ENCODE peak calls at places on chromosome 11, in ten cellular contexts. K is HEK293T; P is AG10803; X is iPS-NIHi11; L is activated CD4-positive, alpha-beta T cell treated with anti-CD3 and anti-CD28 coated beads, Interleukin-2, amount 50 U/mL, for 48 hours; A is activated naive CD4-positive, alpha-beta T cell; E is neural progenitor cell; I is stimulated activated CD4-positive, alpha-beta T cell treated with anti-CD3 and anti-CD28 coated beads, Interleukin-4, amount 100 ng/mL, for 24 hours; Z is epithelial cell of esophagus; D is CD8-positive, alpha-beta T cell. J is an unnamed sample.

GRCh38 chr11:43130616-43131015 is 181.2 kb upstream of the API5 start:
- DNase-seq in L (no peak), E (peak), P (no peak), Z (no peak), A (no peak), I (no peak), X (peak), D (no peak), K (no peak), J (peak)

GRCh38 chr11:68976563-68976962 is 4.2 kb downstream of the MRGPRD start:
- DNase-seq in P (peak), E (no peak), D (no peak), Z (no peak), X (no peak), K (no peak), A (no peak), L (no peak), I (no peak), J (no peak)

GRCh38 chr11:46075168-46075567 is 46.1 kb downstream of the PHF21A start:
- DNase-seq in D (no peak), P (peak), K (no peak), E (no peak), Z (peak), X (no peak), L (no peak), A (no peak), I (no peak), J (peak)

GRCh38 chr11:130124096-130124495 is 35.5 kb upstream of the ST14 start:
- DNase-seq in E (no peak), Z (peak), L (no peak), P (peak), X (no peak), A (no peak), D (no peak), K (no peak), I (no peak), J (no peak)

GRCh38 chr11:79514695-79515094 is 73.9 kb upstream of the TENM4 start:
- DNase-seq in A (no peak), K (no peak), Z (no peak), D (no peak), I (no peak), X (no peak), P (no peak), E (no peak), L (no peak), J (no peak)

GRCh38 chr11:117907276-117908110 is 21.7 kb downstream of the TMPRSS13 start:
- DNase-seq in D (no peak), A (peak), E (peak), L (peak), X (peak), I (peak), K (peak), P (peak), Z (peak), J (peak)

GRCh38 chr11:87736928-87737327 is 438.3 kb downstream of the RAB38 start:
- DNase-seq in E (no peak), P (no peak), K (no peak), L (no peak), Z (no peak), A (no peak), X (no peak), I (no peak), D (no peak), J (no peak)

GRCh38 chr11:107696140-107696539 is 15.7 kb downstream of the SLN start:
- DNase-seq in L (no peak), E (no peak), X (no peak), I (no peak), P (peak), D (no peak), Z (peak), A (no peak), K (no peak), J (no peak)

GRCh38 chr11:69649576-69649900 is 8.6 kb downstream of the CCND1 start:
- DNase-seq in L (no peak), X (no peak), P (no peak), Z (no peak), K (no peak), I (no peak), E (no peak), A (no peak), D (no peak), J (no peak)

GRCh38 chr11:68432874-68433273 is 27.7 kb upstream of the PPP6R3 start:
- DNase-seq in Z (no peak), E (no peak), L (no peak), A (no peak), D (no peak), P (no peak), I (no peak), X (no peak), K (no peak), J (no peak)

GRCh38 chr11:122189259-122189658 is 73.2 kb upstream of the BLID start:
- DNase-seq in Z (peak), L (no peak), X (no peak), D (no peak), E (no peak), K (no peak), I (no peak), A (no peak), P (peak), J (no peak)

GRCh38 chr11:72758304-72758689 is 6.1 kb upstream of the ARAP1 start:
- DNase-seq in K (no peak), P (no peak), L (no peak), Z (peak), I (no peak), X (no peak), A (no peak), D (no peak), E (no peak), J (no peak)

GRCh38 chr11:1041936-1042608 is 5.6 kb upstream of the MUC6 start:
- DNase-seq in L (no peak), D (no peak), I (no peak), K (no peak), P (no peak), E (no peak), A (no peak), Z (no peak), X (no peak), J (no peak)

GRCh38 chr11:79956061-79956460 is 515.2 kb upstream of the TENM4 start:
- DNase-seq in X (no peak), P (no peak), E (no peak), K (no peak), D (no peak), Z (no peak), I (no peak), L (no peak), A (no peak), J (no peak)

GRCh38 chr11:106076421-106076922 is 675 bp downstream of the KBTBD3 start:
- DNase-seq in K (peak), Z (peak), I (no peak), P (no peak), E (peak), D (no peak), L (peak), X (peak), A (no peak), J (no peak)

GRCh38 chr11:33709471-33709870 is 8.8 kb upstream of the C11orf91 start:
- DNase-seq in K (no peak), A (no peak), L (no peak), X (no peak), P (no peak), I (no peak), D (no peak), Z (no peak), E (no peak), J (no peak)

GRCh38 chr11:46560300-46561025 is 33.4 kb downstream of the AMBRA1 start:
- DNase-seq in X (no peak), I (peak), D (no peak), E (no peak), Z (no peak), K (no peak), A (no peak), L (no peak), P (peak), J (peak)

GRCh38 chr11:40397141-40397540 is 1062.3 kb downstream of the LRRC4C start:
- DNase-seq in K (no peak), D (no peak), L (no peak), X (no peak), Z (no peak), E (no peak), A (no peak), P (no peak), I (no peak), J (no peak)

GRCh38 chr11:100777118-100777517 is 90.0 kb downstream of the ARHGAP42 start:
- DNase-seq in A (no peak), X (no peak), K (no peak), E (no peak), L (no peak), Z (peak), D (no peak), I (no peak), P (no peak), J (peak)

GRCh38 chr11:71138737-71139425 is 113.5 kb downstream of the SHANK2 start:
- DNase-seq in P (no peak), K (no peak), L (no peak), X (no peak), A (no peak), I (no peak), Z (no peak), E (peak), D (no peak), J (no peak)

GRCh38 chr11:61955031-61955415 is 4.9 kb downstream of the BEST1 start:
- DNase-seq in Z (peak), K (peak), A (no peak), E (peak), L (no peak), X (peak), P (peak), D (no peak), I (no peak), J (no peak)